ENCODE peak calls at places on chromosomes 16 and 17, in seven cellular contexts. W, L, X, A, I, B and J are unnamed samples.

GRCh38 chr17:42233148-42233547 is 38.9 kb upstream of the GHDC start:
- DNase-seq in W (no peak), L (no peak), X (no peak), A (no peak), I (no peak), B (no peak), J (no peak)

GRCh38 chr17:49631496-49631895 is 46.4 kb downstream of the SPOP start:
- DNase-seq in W (no peak), L (no peak), X (no peak), A (no peak), I (no peak), B (no peak), J (no peak)

GRCh38 chr17:72385482-72385881 is 264.7 kb downstream of the SOX9 start:
- DNase-seq in W (no peak), L (no peak), X (no peak), A (no peak), I (no peak), B (no peak), J (no peak)

GRCh38 chr17:77320501-77321256 is 179.9 kb downstream of the SEC14L1 start:
- DNase-seq in W (no peak), L (no peak), X (peak), A (no peak), I (no peak), B (no peak), J (no peak)

GRCh38 chr17:13534946-13535345 is 66.8 kb downstream of the HS3ST3A1 start:
- DNase-seq in W (no peak), L (no peak), X (no peak), A (no peak), I (no peak), B (no peak), J (no peak)

GRCh38 chr16:87608400-87608985 is 6.2 kb downstream of the JPH3 start:
- DNase-seq in W (peak), L (peak), X (no peak), A (peak), I (no peak), B (no peak), J (peak)

GRCh38 chr17:40560592-40561293 is 4.5 kb downstream of the CCR7 start:
- DNase-seq in W (no peak), L (no peak), X (no peak), A (no peak), I (peak), B (peak), J (no peak)

GRCh38 chr16:3095869-3096268 is 3.2 kb downstream of the ZSCAN10 start:
- DNase-seq in W (no peak), L (no peak), X (no peak), A (no peak), I (no peak), B (peak), J (peak)

GRCh38 chr17:32104158-32104557 is 38.1 kb upstream of the RHOT1 start:
- DNase-seq in W (no peak), L (no peak), X (no peak), A (no peak), I (no peak), B (no peak), J (no peak)

GRCh38 chr17:80992948-80993624 is 1.4 kb downstream of the CHMP6 start:
- DNase-seq in W (no peak), L (no peak), X (no peak), A (no peak), I (no peak), B (no peak), J (no peak)

GRCh38 chr16:47734987-47735594 is 274.0 kb downstream of the PHKB start:
- DNase-seq in W (no peak), L (no peak), X (no peak), A (no peak), I (no peak), B (no peak), J (no peak)

GRCh38 chr17:69702078-69702477 is 287.6 kb downstream of the MAP2K6 start:
- DNase-seq in W (no peak), L (no peak), X (no peak), A (no peak), I (no peak), B (no peak), J (no peak)

GRCh38 chr16:82344157-82344556 is 174.1 kb upstream of the MPHOSPH6 start:
- DNase-seq in W (peak), L (no peak), X (no peak), A (peak), I (no peak), B (no peak), J (no peak)

GRCh38 chr17:81350320-81350686 is 45.0 kb upstream of the BAHCC1 start:
- DNase-seq in W (no peak), L (no peak), X (no peak), A (no peak), I (no peak), B (no peak), J (no peak)

GRCh38 chr17:64938925-64939474 is 19.7 kb upstream of the LRRC37A3 start:
- DNase-seq in W (peak), L (peak), X (no peak), A (peak), I (no peak), B (peak), J (peak)

GRCh38 chr17:80941171-80941570 is 50.5 kb upstream of the CHMP6 start:
- DNase-seq in W (no peak), L (no peak), X (no peak), A (no peak), I (no peak), B (no peak), J (no peak)

GRCh38 chr17:35322749-35323148 is 50.7 kb downstream of the SLFN11 start:
- DNase-seq in W (no peak), L (no peak), X (no peak), A (no peak), I (no peak), B (no peak), J (no peak)

GRCh38 chr17:68381076-68381900 is 76.0 kb downstream of the WIPI1 start:
- DNase-seq in W (no peak), L (peak), X (peak), A (no peak), I (peak), B (no peak), J (no peak)

GRCh38 chr17:79618383-79619067 is 7.7 kb upstream of the RBFOX3 start:
- DNase-seq in W (no peak), L (no peak), X (no peak), A (no peak), I (no peak), B (no peak), J (peak)